ENCODE peak calls at places on chromosome 2, in ten cellular contexts. D is globus pallidus; C is lung; B is EL; Y is endothelial cell; M is brain microvascular endothelial cell; F is effector memory CD8-positive, alpha-beta T cell; K is GM10248; Q is frontal cortex; G is AG09319. T is an unnamed sample.

GRCh38 chr2:16240459-16240858 is 300.1 kb downstream of the MYCN start:
- DNase-seq in Y (no peak), F (no peak), G (no peak), B (no peak), M (no peak), C (no peak), Q (no peak), D (no peak), K (no peak), T (no peak)

GRCh38 chr2:219987830-219988229 is 360.4 kb downstream of the SLC4A3 start:
- DNase-seq in D (no peak), B (peak; percentile 78), Q (no peak), F (no peak), C (no peak), G (peak; percentile 30), M (peak; percentile 97), K (no peak), Y (no peak), T (no peak)

GRCh38 chr2:5915926-5916325 is 223.7 kb downstream of the SOX11 start:
- DNase-seq in C (peak; percentile 41), F (no peak), K (no peak), Y (peak; percentile 67), M (peak; percentile 40), G (no peak), B (no peak), Q (no peak), D (no peak), T (no peak)

GRCh38 chr2:65367517-65367916 is 64.9 kb downstream of the SPRED2 start:
- DNase-seq in F (no peak), M (peak; percentile 92), K (no peak), Q (no peak), G (peak; percentile 90), Y (no peak), D (no peak), C (no peak), B (peak; percentile 98), T (no peak)

GRCh38 chr2:147647816-147648215 is 197.0 kb upstream of the ACVR2A start:
- DNase-seq in K (no peak), Q (no peak), G (no peak), Y (no peak), B (no peak), C (no peak), D (no peak), F (no peak), M (no peak), T (no peak)

GRCh38 chr2:39313575-39313974 is 69.8 kb upstream of the CDKL4 start:
- DNase-seq in K (no peak), D (no peak), G (no peak), F (no peak), Q (no peak), B (peak; percentile 71), M (peak; percentile 67), Y (no peak), C (no peak), T (no peak)

GRCh38 chr2:130380096-130380934 is 24.5 kb downstream of the PTPN18 start:
- DNase-seq in G (no peak), D (no peak), F (no peak), M (peak; percentile 31), B (no peak), K (no peak), Q (no peak), Y (no peak), C (no peak), T (no peak)

GRCh38 chr2:145751634-145752033 is 1231.7 kb upstream of the ZEB2 start:
- DNase-seq in D (peak; percentile 54), F (no peak), G (no peak), K (peak; percentile 24), Y (peak; percentile 8), B (peak; percentile 82), Q (no peak), M (peak; percentile 68), C (no peak), T (no peak)

GRCh38 chr2:231337807-231338759 is 57.4 kb upstream of the B3GNT7 start:
- DNase-seq in Q (no peak), K (no peak), D (no peak), G (no peak), Y (no peak), F (no peak), C (no peak), M (no peak), B (no peak), T (no peak)

GRCh38 chr2:148207111-148207510 is 186.2 kb downstream of the MBD5 start:
- DNase-seq in C (no peak), D (no peak), G (no peak), Q (no peak), Y (no peak), K (no peak), F (no peak), M (no peak), B (no peak), T (no peak)

GRCh38 chr2:240392084-240392947 is 43.1 kb upstream of the GPC1 start:
- DNase-seq in B (peak; percentile 70), C (no peak), G (peak; percentile 16), M (no peak), F (no peak), Q (no peak), K (no peak), D (no peak), Y (no peak), T (peak; percentile 5)

GRCh38 chr2:9251154-9252001 is 44.8 kb downstream of the ASAP2 start:
- DNase-seq in C (no peak), G (no peak), D (no peak), Q (no peak), F (no peak), K (no peak), B (peak; percentile 96), Y (no peak), M (peak; percentile 42), T (no peak)

GRCh38 chr2:19360881-19361321 is 2.5 kb upstream of the OSR1 start:
- DNase-seq in C (no peak), G (no peak), D (no peak), B (no peak), K (no peak), M (no peak), F (no peak), Q (no peak), Y (no peak), T (no peak)

T was measured in activated gamma-delta T cell treated with Interleukin-2 at 50 U/mL for 16 hours.